ENCODE peak calls at places on chromosomes 13 and 19, in eight cellular contexts. N is colonic mucosa, J is RWPE2, P is AG04450, R is Peyer's patch, U is MM.1S, E is WERI-Rb-1, B is cardiac muscle cell. A is an unnamed sample.

GRCh38 chr13:45989607-45990006 is 62.9 kb downstream of the ZC3H13 start:
- DNase-seq in B (peak; percentile 73), N (no peak), P (peak; percentile 34), U (no peak), R (no peak), E (no peak), J (no peak), A (no peak)

GRCh38 chr13:109346060-109346459 is 440.3 kb downstream of the IRS2 start:
- DNase-seq in P (no peak), N (no peak), U (no peak), B (no peak), J (no peak), E (no peak), R (no peak), A (no peak)

GRCh38 chr19:584240-585001 is 5.3 kb upstream of the HCN2 start:
- DNase-seq in J (no peak), N (no peak), R (peak; percentile 33), E (peak; percentile 85), B (peak; percentile 66), P (no peak), U (peak; percentile 45), A (no peak)

GRCh38 chr13:93298741-93299140 is 72.1 kb downstream of the GPC6 start:
- DNase-seq in U (no peak), B (peak; percentile 40), E (no peak), P (no peak), J (no peak), N (no peak), R (no peak), A (no peak)

GRCh38 chr13:49020940-49021548 is 45.3 kb downstream of the FNDC3A start:
- DNase-seq in J (no peak), N (no peak), U (no peak), R (no peak), P (no peak), E (no peak), B (peak; percentile 14), A (no peak)

GRCh38 chr19:48338253-48338755 is 13.0 kb downstream of the EMP3 start:
- DNase-seq in P (no peak), U (no peak), B (no peak), N (no peak), E (no peak), R (no peak), J (no peak), A (peak; percentile 53)

GRCh38 chr13:73695325-73695724 is 438.9 kb downstream of the KLF12 start:
- DNase-seq in E (no peak), P (no peak), U (no peak), N (no peak), J (no peak), B (no peak), R (no peak), A (no peak)

GRCh38 chr19:47781590-47782318 is 3.3 kb downstream of the SELENOW start:
- DNase-seq in J (no peak), B (no peak), N (peak; percentile 41), E (no peak), R (no peak), U (no peak), P (no peak), A (no peak)

GRCh38 chr13:48542581-48543341 is 9.9 kb upstream of the RCBTB2 start:
- DNase-seq in B (peak; percentile 56), J (no peak), N (peak; percentile 45), E (no peak), U (no peak), R (no peak), P (no peak), A (peak; percentile 57)

GRCh38 chr13:37925878-37926473 is 56.4 kb upstream of the TRPC4 start:
- DNase-seq in E (no peak), J (no peak), R (no peak), N (no peak), B (no peak), P (no peak), U (no peak), A (no peak)

GRCh38 chr13:71118779-71119364 is 748.1 kb downstream of the DACH1 start:
- DNase-seq in J (no peak), P (no peak), U (no peak), B (no peak), E (no peak), N (no peak), R (no peak), A (no peak)

GRCh38 chr13:20193924-20194631 is 1.3 kb upstream of the GJB2 start:
- DNase-seq in N (no peak), B (no peak), U (no peak), E (no peak), P (no peak), J (no peak), R (no peak), A (peak; percentile 51)

GRCh38 chr13:50911937-50912624 is 2.5 kb downstream of the RNASEH2B start:
- DNase-seq in U (peak; percentile 90), R (peak; percentile 97), N (peak; percentile 96), E (peak; percentile 76), P (peak; percentile 79), B (peak; percentile 92), J (peak; percentile 57), A (peak; percentile 92)

GRCh38 chr13:31962661-31963345 is 68.8 kb upstream of the FRY start:
- DNase-seq in J (no peak), N (no peak), E (no peak), U (no peak), R (no peak), P (no peak), B (no peak), A (no peak)

GRCh38 chr19:17026041-17026658 is 460 bp downstream of the CPAMD8 start:
- DNase-seq in B (peak; percentile 9), U (no peak), P (no peak), J (no peak), E (no peak), R (no peak), N (no peak), A (peak; percentile 70)

GRCh38 chr19:2253106-2254051 is 2.8 kb downstream of the JSRP1 start:
- DNase-seq in J (peak; percentile 54), P (no peak), R (peak; percentile 63), N (no peak), U (no peak), B (no peak), E (no peak), A (no peak)
- TF ChIP-seq CTCF in J (no peak), P (peak; percentile 22), R (peak; percentile 32), N (no peak), U (peak; percentile 13), B (peak; percentile 19), E (peak; percentile 52), A (no peak)

GRCh38 chr19:57786286-57786685 is 16.8 kb downstream of the ZNF586 start:
- DNase-seq in R (no peak), N (no peak), E (no peak), J (no peak), U (no peak), B (no peak), P (no peak), A (no peak)

GRCh38 chr19:57789288-57789687 is 19.8 kb downstream of the ZNF586 start:
- DNase-seq in U (no peak), E (no peak), P (no peak), R (no peak), J (no peak), N (no peak), B (no peak), A (no peak)

GRCh38 chr19:57786906-57787305 is 17.4 kb downstream of the ZNF586 start:
- DNase-seq in B (no peak), R (no peak), N (no peak), E (no peak), J (no peak), P (no peak), U (no peak), A (no peak)

DNA sequence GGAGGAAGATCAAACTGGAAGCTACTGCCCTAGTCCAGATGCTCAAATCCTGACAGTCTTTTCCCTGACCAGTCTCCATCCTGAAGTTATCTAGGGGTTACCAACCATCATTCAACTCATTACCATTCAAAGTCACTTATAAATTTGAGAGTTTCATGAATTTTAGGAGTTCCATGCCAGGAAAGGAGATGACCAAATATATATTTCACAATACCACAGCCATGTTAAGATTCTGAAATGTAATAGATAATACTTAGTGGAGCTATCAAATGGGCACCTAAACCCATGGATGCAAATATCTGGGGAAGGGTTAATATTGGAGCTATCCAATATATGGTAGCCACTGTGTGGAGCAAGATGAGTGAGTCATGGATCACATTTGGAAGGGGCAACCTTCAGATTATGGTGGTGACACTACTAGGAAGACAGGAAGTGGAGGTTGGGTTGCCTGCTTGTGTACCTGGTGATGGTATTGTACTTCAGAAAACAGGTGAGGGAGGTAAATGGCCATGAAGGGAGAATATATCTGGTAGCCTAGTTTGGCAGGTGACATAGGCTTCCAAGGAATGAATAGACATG is 18.7 kb downstream of the ZNF586 start:
- DNase-seq in P (no peak), N (no peak), U (no peak), B (no peak), E (no peak), J (no peak), R (no peak), A (no peak)
- H3K9me3 ChIP-seq in P (peaks cover 44% of the 10 kb centered on the region), N (no peaks in the 10 kb centered on the region), U (no peaks in the 10 kb centered on the region), B (no peaks in the 10 kb centered on the region), E (no peaks in the 10 kb centered on the region), J (no peaks in the 10 kb centered on the region), R (no peaks in the 10 kb centered on the region), A (no peaks in the 10 kb centered on the region)

GRCh38 chr19:38321646-38322323 is 2.1 kb downstream of the KCNK6 start:
- DNase-seq in J (no peak), B (peak; percentile 96), U (no peak), R (no peak), E (no peak), N (no peak), P (no peak), A (peak; percentile 56)
- TF ChIP-seq CTCF in J (no peak), B (no peak), U (no peak), R (no peak), E (no peak), N (no peak), P (no peak), A (no peak)

GRCh38 chr19:51976852-51977251 is 9.8 kb downstream of the ZNF350 start:
- DNase-seq in U (no peak), B (no peak), J (no peak), R (no peak), N (no peak), E (no peak), P (no peak), A (no peak)

GRCh38 chr19:51980116-51980736 is 6.4 kb downstream of the ZNF350 start:
- DNase-seq in E (no peak), B (peak; percentile 26), P (no peak), N (no peak), J (no peak), R (no peak), U (no peak), A (no peak)

GRCh38 chr19:51977346-51977745 is 9.3 kb downstream of the ZNF350 start:
- DNase-seq in P (no peak), J (no peak), B (no peak), U (no peak), E (no peak), N (no peak), R (no peak), A (no peak)

GRCh38 chr19:51983361-51983760 is 3.3 kb downstream of the ZNF350 start:
- DNase-seq in J (no peak), E (no peak), R (no peak), B (no peak), P (no peak), N (no peak), U (no peak), A (no peak)

DNA sequence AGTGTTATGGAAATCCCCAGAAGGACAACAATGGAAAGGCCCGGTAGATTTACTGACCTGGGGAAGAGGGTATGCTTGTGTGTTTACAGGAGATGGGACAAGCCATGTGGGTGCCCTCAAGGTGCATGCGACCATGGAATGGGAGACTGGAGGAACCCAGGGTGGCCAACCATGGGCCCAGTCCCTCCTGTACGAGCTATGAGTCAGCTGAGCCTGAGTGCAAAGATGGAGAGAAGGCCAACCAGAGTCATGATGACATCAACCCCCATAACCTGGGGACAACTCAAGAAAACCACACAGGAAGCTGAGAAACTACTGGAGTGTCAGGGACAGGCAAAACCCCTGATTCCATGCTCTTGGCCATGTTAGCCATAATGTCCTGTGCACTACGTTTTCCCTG is 7.8 kb downstream of the ZNF350 start:
- DNase-seq in J (no peak), U (no peak), R (no peak), B (no peak), N (no peak), E (no peak), P (no peak), A (no peak)
- H3K9me3 ChIP-seq in J (peaks cover 4% of the 10 kb centered on the region), U (no peaks in the 10 kb centered on the region), R (no peaks in the 10 kb centered on the region), B (no peaks in the 10 kb centered on the region), N (peaks cover 3% of the 10 kb centered on the region), E (no peaks in the 10 kb centered on the region), P (peaks cover 48% of the 10 kb centered on the region), A (peaks cover 3% of the 10 kb centered on the region)

A was measured in left lung.